ENCODE peak calls at places on chromosomes 1 and 21, in four cellular contexts. Y is PC-9, L is heart left ventricle, U is dorsolateral prefrontal cortex. O is an unnamed sample.

GRCh38 chr21:34651642-34652041 is 17.2 kb upstream of the CLIC6 start:
- DNase-seq in U (no peak), Y (no peak), L (no peak), O (no peak)

GRCh38 chr1:17355898-17356297 is 16.1 kb upstream of the PADI6 start:
- DNase-seq in Y (no peak), U (no peak), L (no peak), O (no peak)

GRCh38 chr1:114124644-114125043 is 29.0 kb downstream of the SYT6 start:
- DNase-seq in U (no peak), Y (no peak), L (no peak), O (no peak)

GRCh38 chr1:202210370-202210769 is 16.8 kb downstream of the LGR6 start:
- DNase-seq in Y (no peak), U (no peak), L (no peak), O (no peak)

GRCh38 chr1:11661105-11661504 is 2.9 kb upstream of the FBXO6 start:
- DNase-seq in U (no peak), L (no peak), Y (no peak), O (no peak)

GRCh38 chr1:174159253-174160108 is at the start of gene RABGAP1L:
- DNase-seq in Y (peak), U (peak), L (peak), O (peak)

GRCh38 chr1:163191301-163191700 is 11.4 kb downstream of the RGS5 start:
- DNase-seq in Y (no peak), L (no peak), U (no peak), O (no peak)

GRCh38 chr1:196034080-196034706 is 574.0 kb downstream of the KCNT2 start:
- DNase-seq in L (no peak), U (no peak), Y (no peak), O (no peak)

GRCh38 chr1:156115514-156116374 is 1.2 kb downstream of the LMNA start:
- DNase-seq in U (no peak), L (peak), Y (peak), O (no peak)

GRCh38 chr1:218480137-218480536 is 135.0 kb downstream of the TGFB2 start:
- DNase-seq in Y (no peak), L (peak), U (no peak), O (no peak)

GRCh38 chr1:156839426-156840109 is 19.3 kb downstream of the INSRR start:
- DNase-seq in L (no peak), Y (no peak), U (no peak), O (no peak)

GRCh38 chr1:160251687-160252526 is 10.4 kb downstream of the DCAF8 start:
- DNase-seq in L (peak), U (peak), Y (peak), O (peak)

GRCh38 chr1:192539450-192540132 is 36.0 kb upstream of the RGS1 start:
- DNase-seq in Y (peak), U (no peak), L (no peak), O (no peak)

GRCh38 chr1:231918239-231919015 is 291.8 kb downstream of the DISC1 start:
- DNase-seq in L (no peak), Y (no peak), U (no peak), O (no peak)

GRCh38 chr21:28410264-28410663 is 582.4 kb downstream of the LTN1 start:
- DNase-seq in Y (no peak), U (no peak), L (no peak), O (no peak)

GRCh38 chr1:6144622-6145021 is 35.5 kb downstream of the CHD5 start:
- DNase-seq in U (no peak), Y (no peak), L (no peak), O (no peak)

GRCh38 chr1:220775238-220775853 is 11.4 kb upstream of the MTARC1 start:
- DNase-seq in L (no peak), Y (peak), U (no peak), O (peak)

GRCh38 chr1:161738627-161739287 is 10.8 kb upstream of the DUSP12 start:
- DNase-seq in L (peak), U (no peak), Y (peak), O (no peak)

GRCh38 chr1:39139723-39140360 is 64.7 kb upstream of the MACF1 start:
- DNase-seq in L (no peak), Y (no peak), U (no peak), O (no peak)

GRCh38 chr1:55402117-55402516 is 187.0 kb upstream of the USP24 start:
- DNase-seq in Y (no peak), U (no peak), L (no peak), O (no peak)

GRCh38 chr1:185213086-185213485 is 56.1 kb downstream of the SWT1 start:
- DNase-seq in Y (no peak), U (no peak), L (no peak), O (no peak)

GRCh38 chr1:180301135-180301737 is 71.2 kb downstream of the LHX4 start:
- DNase-seq in U (no peak), Y (no peak), L (no peak), O (no peak)

GRCh38 chr1:161115132-161115711 is 2.6 kb downstream of the PFDN2 start:
- DNase-seq in L (no peak), U (no peak), Y (peak), O (no peak)

GRCh38 chr1:147451628-147452027 is 89.7 kb upstream of the BCL9 start:
- DNase-seq in Y (no peak), U (no peak), L (no peak), O (no peak)

GRCh38 chr1:11784256-11784992 is 21.3 kb downstream of the MTHFR start:
- DNase-seq in L (peak), Y (no peak), U (no peak), O (no peak)

GRCh38 chr1:160453443-160453842 is 53.1 kb downstream of the VANGL2 start:
- DNase-seq in U (no peak), Y (no peak), L (no peak), O (no peak)

GRCh38 chr1:63143482-63143881 is 178.9 kb upstream of the FOXD3 start:
- DNase-seq in L (no peak), U (no peak), Y (no peak), O (no peak)
- TF ChIP-seq CTCF in L (no peak), U (no peak), Y (no peak), O (no peak)

GRCh38 chr1:228082260-228082974 is at the start of gene ARF1:
- DNase-seq in U (peak), Y (peak), L (peak), O (peak)
- TF ChIP-seq CTCF in U (peak), Y (no peak), L (no peak), O (no peak)

DNA sequence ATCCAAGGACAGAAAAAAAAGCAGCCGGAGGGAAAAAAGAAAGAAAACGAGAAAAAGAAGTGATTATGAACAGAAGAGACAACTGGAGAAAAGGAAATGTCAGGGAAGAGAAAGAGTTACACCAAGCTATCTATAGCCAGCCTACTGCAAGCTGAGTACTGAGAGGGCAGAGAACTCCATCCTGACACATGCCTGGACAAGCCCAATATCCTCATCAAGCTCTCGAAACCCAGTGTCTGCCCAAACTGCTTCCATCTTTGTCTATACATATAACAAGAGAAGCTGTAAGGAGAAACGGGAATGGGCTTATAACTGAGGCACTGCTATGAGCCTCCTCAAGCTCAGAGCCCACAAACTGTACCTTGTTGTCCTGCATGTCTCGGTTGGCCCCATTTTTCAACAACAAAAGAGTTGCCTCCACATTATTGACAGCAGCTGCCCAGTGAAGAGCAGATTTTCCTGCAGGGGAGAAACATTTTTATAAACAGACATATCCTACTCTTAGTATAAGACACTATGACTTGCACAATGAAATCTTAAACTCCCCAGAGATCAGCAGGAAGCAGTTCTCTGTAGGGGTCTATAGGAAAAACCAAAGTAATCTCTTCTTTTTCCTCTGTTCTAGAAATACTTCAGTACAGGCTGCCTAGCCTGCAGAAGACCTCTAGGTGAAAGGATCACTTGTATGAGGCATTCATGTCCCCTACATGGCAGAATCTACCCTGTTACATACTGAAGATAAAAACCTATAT is 21.2 kb upstream of the ADAM30 start:
- DNase-seq in U (no peak), Y (no peak), L (no peak), O (no peak)
- TF ChIP-seq CTCF in U (no peak), Y (no peak), L (no peak), O (no peak)

DNA sequence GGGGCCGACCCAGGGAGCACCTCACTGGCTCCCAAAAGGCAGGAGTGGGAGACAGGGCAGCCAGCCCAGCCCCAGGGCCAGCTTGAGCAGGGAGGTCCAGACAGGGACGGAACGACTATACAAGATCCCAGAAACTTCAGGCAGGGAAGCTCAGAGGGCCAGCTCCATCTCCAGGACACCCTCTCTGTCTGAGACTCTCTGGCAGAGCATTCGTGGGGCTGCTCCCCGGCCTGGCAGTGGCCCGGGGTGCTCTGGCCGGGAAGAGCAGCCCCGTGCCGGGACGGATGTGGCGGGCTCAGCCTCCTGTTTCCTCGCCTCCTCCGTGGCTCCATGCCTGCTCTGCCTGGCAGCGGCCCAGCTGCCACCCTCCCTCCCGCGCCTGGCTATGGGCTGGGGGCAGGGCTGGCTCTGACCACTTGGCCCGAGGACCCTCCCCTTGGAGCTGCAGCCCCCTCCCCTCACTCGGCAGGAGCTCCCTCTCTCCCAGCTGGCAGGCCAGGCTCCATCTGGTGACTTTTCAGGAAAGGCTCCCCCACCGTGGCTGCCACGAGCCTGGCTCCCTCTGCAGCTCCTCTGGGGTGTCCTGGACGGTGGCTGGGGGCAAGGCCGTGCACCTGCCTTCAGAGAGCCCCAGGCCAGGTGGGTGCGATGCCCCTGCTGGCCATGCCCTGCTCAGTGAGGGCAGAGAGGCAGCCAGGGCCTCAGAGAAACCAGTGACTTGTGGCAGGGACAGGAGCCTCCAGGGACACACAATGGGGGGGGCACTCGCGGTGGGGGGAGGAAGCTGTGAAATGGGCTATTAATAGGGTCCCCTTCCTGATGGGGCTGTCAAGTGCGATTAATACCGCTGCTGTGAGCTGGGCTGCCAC is 5.6 kb upstream of the PLCH2 start:
- DNase-seq in U (no peak), L (no peak), Y (no peak), O (no peak)
- TF ChIP-seq CTCF in U (no peak), L (no peak), Y (no peak), O (no peak)

GRCh38 chr1:197908695-197909336 is 6.4 kb downstream of the C1orf53 start:
- DNase-seq in Y (no peak), U (no peak), L (no peak), O (no peak)
- TF ChIP-seq CTCF in Y (no peak), U (no peak), L (no peak), O (no peak)

GRCh38 chr1:58841455-58841854 is 57.6 kb upstream of the JUN start:
- DNase-seq in U (no peak), Y (no peak), L (no peak), O (no peak)
- TF ChIP-seq CTCF in U (peak), Y (peak), L (peak), O (peak)

GRCh38 chr1:150187560-150187931 is 37.8 kb downstream of the PLEKHO1 start:
- DNase-seq in L (no peak), Y (no peak), U (no peak), O (no peak)
- TF ChIP-seq CTCF in L (no peak), Y (peak), U (no peak), O (peak)

GRCh38 chr1:214445846-214446614 is 105.4 kb downstream of the PTPN14 start:
- DNase-seq in L (no peak), U (no peak), Y (no peak), O (no peak)

GRCh38 chr1:214449371-214449770 is 102.0 kb downstream of the PTPN14 start:
- DNase-seq in Y (no peak), L (no peak), U (no peak), O (no peak)

GRCh38 chr1:214447557-214447871 is 103.9 kb downstream of the PTPN14 start:
- DNase-seq in U (no peak), L (no peak), Y (no peak), O (no peak)

GRCh38 chr1:214446772-214447556 is 104.4 kb downstream of the PTPN14 start:
- DNase-seq in L (no peak), Y (peak), U (no peak), O (no peak)

GRCh38 chr1:214448536-214448935 is 102.9 kb downstream of the PTPN14 start:
- DNase-seq in U (no peak), L (no peak), Y (no peak), O (no peak)
- TF ChIP-seq CTCF in U (no peak), L (no peak), Y (no peak), O (no peak)

GRCh38 chr21:42466700-42467612 is 29.1 kb downstream of the RSPH1 start:
- DNase-seq in L (no peak), U (no peak), Y (peak), O (no peak)
- TF ChIP-seq CTCF in L (peak), U (peak), Y (peak), O (no peak)

GRCh38 chr21:15895142-15896106 is 165.6 kb downstream of the USP25 start:
- DNase-seq in Y (no peak), L (no peak), U (no peak), O (no peak)
- TF ChIP-seq CTCF in Y (no peak), L (no peak), U (no peak), O (no peak)